ENCODE peak calls at places on chromosomes 11 and 22, in nine cellular contexts. P is CD4-positive, CD25-positive, alpha-beta regulatory T cell; V is psoas muscle; G is esophagus squamous epithelium; Q is IMR-90; K is transverse colon; U is neuronal stem cell; J is tibial nerve; H is lower lobe of right lung. N is an unnamed sample. For H3K4me1, the result is how much of the 10 kb centered on the place peaks cover.

GRCh38 chr22:38728899-38729796 is 23.4 kb downstream of the GTPBP1 start:
- DNase-seq in P (no peak), V (no peak), G (no peak), Q (no peak), K (no peak), U (no peak), J (no peak), H (no peak), N (no peak)

GRCh38 chr22:46336119-46337078 is 885 bp downstream of the TRMU start:
- DNase-seq in P (no peak), V (no peak), G (no peak), Q (peak), K (peak), U (peak), J (no peak), H (peak), N (no peak)

GRCh38 chr11:4480577-4481539 is 1.6 kb upstream of the OR52K1 start:
- DNase-seq in P (no peak), V (no peak), G (no peak), Q (no peak), K (no peak), U (no peak), J (no peak), H (no peak), N (no peak)

GRCh38 chr22:49825944-49826602 is 1.6 kb downstream of the BRD1 start:
- DNase-seq in P (peak), V (no peak), G (no peak), Q (peak), K (peak), U (no peak), J (no peak), H (peak), N (no peak)

GRCh38 chr11:536841-537621 is at the start of gene LRRC56:
- DNase-seq in P (peak), V (peak), G (peak), Q (peak), K (peak), U (peak), J (peak), H (peak), N (no peak)

GRCh38 chr22:18032455-18033101 is 8.2 kb upstream of the MICAL3 start:
- DNase-seq in P (no peak), V (no peak), G (no peak), Q (peak), K (no peak), U (no peak), J (no peak), H (no peak), N (no peak)

GRCh38 chr22:44344407-44344806 is 31.7 kb upstream of the SHISAL1 start:
- DNase-seq in P (no peak), V (no peak), G (no peak), Q (no peak), K (no peak), U (no peak), J (no peak), H (no peak), N (no peak)

GRCh38 chr11:103486609-103487008 is 377.4 kb downstream of the DYNC2H1 start:
- DNase-seq in P (no peak), V (no peak), G (no peak), Q (peak), K (no peak), U (no peak), J (no peak), H (no peak), N (no peak)

GRCh38 chr11:126137146-126137545 is 74.3 kb downstream of the RPUSD4 start:
- DNase-seq in P (no peak), V (no peak), G (no peak), Q (no peak), K (no peak), U (no peak), J (no peak), H (no peak), N (no peak)

GRCh38 chr22:23269441-23270211 is 89.3 kb downstream of the BCR start:
- DNase-seq in P (no peak), V (no peak), G (no peak), Q (no peak), K (no peak), U (no peak), J (no peak), H (no peak), N (no peak)

GRCh38 chr22:40065981-40066380 is 71.2 kb downstream of the FAM83F start:
- DNase-seq in P (no peak), V (no peak), G (no peak), Q (no peak), K (no peak), U (no peak), J (no peak), H (no peak), N (no peak)

GRCh38 chr22:38766076-38766777 is 10.4 kb upstream of the SUN2 start:
- DNase-seq in P (peak), V (peak), G (no peak), Q (peak), K (peak), U (no peak), J (peak), H (peak), N (no peak)

GRCh38 chr22:35480143-35480542 is 60.5 kb upstream of the RASD2 start:
- DNase-seq in P (no peak), V (peak), G (no peak), Q (peak), K (peak), U (no peak), J (no peak), H (no peak), N (no peak)

GRCh38 chr11:134360050-134360835 is 28.5 kb downstream of the GLB1L2 start:
- DNase-seq in P (peak), V (peak), G (no peak), Q (peak), K (peak), U (peak), J (peak), H (peak), N (no peak)

GRCh38 chr22:42138122-42138770 is 7.6 kb upstream of the CYP2D6 start:
- DNase-seq in P (no peak), V (no peak), G (no peak), Q (no peak), K (no peak), U (no peak), J (no peak), H (no peak), N (no peak)

GRCh38 chr11:130827697-130828377 is 88.4 kb downstream of the SNX19 start:
- DNase-seq in P (no peak), V (peak), G (no peak), Q (peak), K (peak), U (peak), J (peak), H (no peak), N (peak)

GRCh38 chr22:27274770-27275449 is 526.6 kb downstream of the MN1 start:
- DNase-seq in P (no peak), V (no peak), G (no peak), Q (peak), K (no peak), U (no peak), J (no peak), H (no peak), N (no peak)

GRCh38 chr11:88312665-88313064 is 24.9 kb downstream of the CTSC start:
- DNase-seq in P (no peak), V (no peak), G (no peak), Q (no peak), K (no peak), U (no peak), J (no peak), H (no peak), N (no peak)

GRCh38 chr11:126696976-126697375 is 303.6 kb downstream of the KIRREL3 start:
- DNase-seq in P (no peak), V (no peak), G (no peak), Q (no peak), K (no peak), U (no peak), J (no peak), H (no peak), N (no peak)

GRCh38 chr22:17881366-17881765 is 107.1 kb upstream of the BID start:
- DNase-seq in P (no peak), V (no peak), G (no peak), Q (no peak), K (no peak), U (no peak), J (no peak), H (no peak), N (no peak)

GRCh38 chr11:75691804-75692203 is 23.0 kb upstream of the MAP6 start:
- DNase-seq in P (no peak), V (no peak), G (no peak), Q (no peak), K (no peak), U (no peak), J (no peak), H (no peak), N (no peak)

GRCh38 chr11:116641561-116642045 is 131.2 kb downstream of the BUD13 start:
- DNase-seq in P (no peak), V (peak), G (no peak), Q (no peak), K (peak), U (peak), J (no peak), H (peak), N (peak)

GRCh38 chr11:613369-613968 is 2.3 kb downstream of the IRF7 start:
- DNase-seq in P (peak), V (no peak), G (peak), Q (no peak), K (peak), U (peak), J (peak), H (peak), N (no peak)

GRCh38 chr22:35589071-35589735 is 27.9 kb downstream of the MB start:
- DNase-seq in P (no peak), V (peak), G (no peak), Q (peak), K (peak), U (no peak), J (peak), H (no peak), N (no peak)

GRCh38 chr22:30214703-30215405 is 31.7 kb downstream of the LIF start:
- DNase-seq in P (no peak), V (no peak), G (no peak), Q (no peak), K (no peak), U (no peak), J (no peak), H (no peak), N (no peak)

GRCh38 chr11:2432628-2433071 is 11.7 kb downstream of the TRPM5 start:
- DNase-seq in P (no peak), V (peak), G (no peak), Q (no peak), K (no peak), U (no peak), J (no peak), H (peak), N (no peak)

GRCh38 chr11:5507586-5508305 is 2.0 kb downstream of the UBQLN3 start:
- DNase-seq in P (no peak), V (no peak), G (no peak), Q (no peak), K (no peak), U (no peak), J (no peak), H (no peak), N (no peak)

GRCh38 chr11:89625171-89625570 is 84.9 kb upstream of the TRIM77 start:
- DNase-seq in P (no peak), V (no peak), G (no peak), Q (no peak), K (no peak), U (no peak), J (no peak), H (no peak), N (no peak)
- H3K4me1 ChIP-seq in P (under half), V (under half), G (under half), Q (under half), K (under half), U (under half), J (under half), H (under half), N (under half)

GRCh38 chr11:96257972-96258951 is 84.7 kb downstream of the MAML2 start:
- DNase-seq in P (peak), V (no peak), G (no peak), Q (peak), K (no peak), U (no peak), J (no peak), H (no peak), N (no peak)
- H3K4me1 ChIP-seq in P (half or more), V (under half), G (under half), Q (under half), K (under half), U (under half), J (half or more), H (half or more), N (half or more)

DNA sequence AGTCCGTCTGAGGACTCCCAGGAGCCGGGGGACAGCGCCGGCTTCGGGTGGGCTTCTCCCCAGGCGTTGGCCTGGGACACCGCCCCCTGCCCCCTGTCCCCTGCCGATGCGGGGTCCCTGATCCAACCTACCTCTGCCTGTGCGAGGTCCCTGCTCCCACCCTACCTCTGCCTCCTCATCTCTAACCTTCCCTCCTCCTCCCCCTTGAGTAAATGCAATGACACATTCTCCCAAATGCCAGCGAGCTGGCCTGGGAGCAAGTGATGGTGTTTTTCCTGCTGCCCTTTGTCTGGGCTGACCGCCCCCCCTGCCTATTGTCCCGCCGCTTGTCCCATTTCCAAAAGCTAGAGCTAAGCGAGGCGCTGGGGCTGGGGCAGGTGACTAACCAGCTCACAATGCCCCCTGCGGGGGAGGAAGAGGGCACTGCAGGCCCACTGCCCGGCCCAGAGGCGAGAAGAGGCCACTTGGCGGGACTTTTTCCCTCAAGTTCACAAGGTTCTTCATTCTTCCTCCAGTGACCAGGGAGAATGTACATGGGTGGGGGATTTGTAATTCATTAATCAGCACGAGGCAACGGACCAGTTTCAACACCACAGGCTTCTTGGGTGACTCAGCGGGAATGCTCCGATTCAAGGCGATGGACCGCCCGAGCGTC is 645 bp upstream of the CLCF1 start:
- DNase-seq in P (peak), V (peak), G (no peak), Q (peak), K (peak), U (peak), J (peak), H (peak), N (no peak)
- H3K4me1 ChIP-seq in P (under half), V (under half), G (half or more), Q (under half), K (under half), U (half or more), J (under half), H (under half), N (half or more)

GRCh38 chr11:45094958-45095690 is 51.3 kb upstream of the PRDM11 start:
- DNase-seq in P (no peak), V (no peak), G (no peak), Q (no peak), K (no peak), U (no peak), J (no peak), H (no peak), N (peak)
- H3K4me1 ChIP-seq in P (under half), V (under half), G (under half), Q (under half), K (under half), U (under half), J (under half), H (under half), N (under half)

GRCh38 chr11:119030029-119030328 is 698 bp downstream of the SLC37A4 start:
- DNase-seq in P (no peak), V (no peak), G (no peak), Q (no peak), K (no peak), U (no peak), J (no peak), H (no peak), N (no peak)
- H3K4me1 ChIP-seq in P (under half), V (under half), G (under half), Q (under half), K (under half), U (under half), J (under half), H (under half), N (under half)

GRCh38 chr11:12815931-12816494 is 141.8 kb downstream of the TEAD1 start:
- DNase-seq in P (no peak), V (no peak), G (no peak), Q (no peak), K (no peak), U (no peak), J (no peak), H (no peak), N (no peak)
- H3K4me1 ChIP-seq in P (under half), V (half or more), G (under half), Q (under half), K (under half), U (under half), J (under half), H (under half), N (under half)

DNA sequence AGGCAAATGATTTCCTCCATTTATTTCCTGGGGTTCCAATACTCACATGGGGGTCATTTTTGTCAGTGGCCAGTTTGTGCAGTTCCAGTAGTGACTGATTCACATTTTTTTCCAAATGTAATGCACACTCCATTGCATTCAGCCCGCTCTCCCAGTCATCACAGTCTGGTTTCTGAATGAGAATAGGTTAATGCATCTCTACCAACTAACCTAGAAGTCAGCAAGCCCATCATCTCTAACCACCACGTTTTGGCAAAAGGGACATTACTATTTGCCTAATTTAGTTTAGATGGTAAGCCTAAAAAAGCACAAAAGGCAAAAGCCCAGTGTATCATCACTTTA is 2.5 kb downstream of the FTH1 start:
- DNase-seq in P (peak), V (no peak), G (no peak), Q (no peak), K (no peak), U (no peak), J (no peak), H (no peak), N (no peak)
- H3K4me1 ChIP-seq in P (under half), V (half or more), G (half or more), Q (under half), K (under half), U (under half), J (half or more), H (half or more), N (half or more)

GRCh38 chr11:106475181-106475580 is 397.7 kb downstream of the AASDHPPT start:
- DNase-seq in P (no peak), V (no peak), G (no peak), Q (no peak), K (no peak), U (no peak), J (no peak), H (no peak), N (no peak)

GRCh38 chr11:106477776-106478175 is 400.3 kb downstream of the AASDHPPT start:
- DNase-seq in P (no peak), V (no peak), G (no peak), Q (no peak), K (no peak), U (no peak), J (no peak), H (no peak), N (no peak)

GRCh38 chr11:106482920-106483761 is 405.7 kb downstream of the AASDHPPT start:
- DNase-seq in P (no peak), V (no peak), G (no peak), Q (peak), K (no peak), U (no peak), J (no peak), H (no peak), N (no peak)

GRCh38 chr11:106480581-106481185 is 403.2 kb downstream of the AASDHPPT start:
- DNase-seq in P (no peak), V (no peak), G (no peak), Q (peak), K (no peak), U (no peak), J (no peak), H (no peak), N (no peak)
- H3K4me1 ChIP-seq in P (under half), V (under half), G (under half), Q (under half), K (under half), U (under half), J (under half), H (under half), N (under half)

DNA sequence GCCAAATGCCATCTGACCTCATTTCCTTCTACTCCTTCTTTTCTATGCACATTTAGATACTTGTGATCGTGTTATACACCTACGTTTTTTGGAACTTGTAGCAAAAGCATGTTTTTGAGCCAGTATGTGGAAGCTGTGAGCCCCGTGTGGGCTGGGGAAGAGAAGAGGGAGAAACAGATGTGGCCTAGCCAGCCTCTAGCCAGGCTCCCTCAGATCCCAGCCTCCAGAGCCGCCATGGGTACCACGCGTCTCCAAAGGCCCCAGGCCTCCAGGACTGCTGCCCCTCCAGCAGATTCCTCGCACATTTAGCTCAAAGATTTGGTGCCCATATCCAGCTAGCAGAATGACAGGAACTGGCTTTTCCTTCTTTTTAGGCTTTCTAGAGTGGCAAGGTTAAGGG is 17.0 kb upstream of the TLCD5 start:
- DNase-seq in P (no peak), V (no peak), G (no peak), Q (no peak), K (no peak), U (no peak), J (no peak), H (no peak), N (no peak)
- H3K4me1 ChIP-seq in P (under half), V (under half), G (under half), Q (under half), K (under half), U (under half), J (under half), H (under half), N (under half)

DNA sequence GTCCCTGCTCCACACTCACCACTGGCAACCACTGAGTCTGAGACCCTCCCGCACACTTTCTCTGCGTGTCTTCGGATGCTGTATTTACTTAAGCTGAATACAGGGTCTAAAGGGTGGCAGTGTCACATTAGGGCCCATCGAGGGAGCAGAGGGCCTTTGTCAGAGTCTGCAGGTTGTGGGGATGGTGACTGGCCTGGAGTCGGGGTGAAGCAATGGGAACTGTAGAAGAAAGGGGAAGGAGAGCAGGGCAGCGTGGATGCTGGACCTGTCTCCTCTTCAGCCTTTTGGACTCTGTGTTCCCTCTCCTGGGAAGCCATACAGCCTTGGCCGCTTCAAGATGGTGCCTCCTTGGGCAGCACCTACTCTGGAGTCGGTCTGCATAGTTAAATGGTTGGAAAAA is 61.1 kb downstream of the ZBTB16 start:
- DNase-seq in P (no peak), V (no peak), G (no peak), Q (no peak), K (no peak), U (no peak), J (no peak), H (no peak), N (no peak)
- H3K4me1 ChIP-seq in P (under half), V (half or more), G (under half), Q (under half), K (under half), U (under half), J (under half), H (half or more), N (under half)

N was measured in vagina.